ENCODE peak calls at places on chromosomes 11 and 22, in seven cellular contexts. Y, P, H, J, D, S and W are unnamed samples. For H3K27me3, the result is how much of the 10 kb centered on the place peaks cover.

GRCh38 chr22:27300661-27301285 is 500.8 kb downstream of the MN1 start:
- DNase-seq in Y (no peak), P (no peak), H (no peak), J (no peak), D (no peak), S (no peak), W (no peak)

GRCh38 chr22:49359061-49359460 is 468.6 kb downstream of the BRD1 start:
- DNase-seq in Y (no peak), P (no peak), H (no peak), J (no peak), D (no peak), S (no peak), W (no peak)

GRCh38 chr22:45587638-45588481 is 83.8 kb upstream of the ATXN10 start:
- DNase-seq in Y (no peak), P (no peak), H (no peak), J (no peak), D (no peak), S (no peak), W (no peak)

GRCh38 chr22:27631641-27632040 is 169.9 kb downstream of the MN1 start:
- DNase-seq in Y (no peak), P (no peak), H (no peak), J (no peak), D (no peak), S (no peak), W (no peak)

GRCh38 chr11:37858398-37858797 is 1260.4 kb upstream of the RAG2 start:
- DNase-seq in Y (no peak), P (no peak), H (no peak), J (no peak), D (no peak), S (no peak), W (no peak)

GRCh38 chr11:61690706-61691377 is 10.7 kb downstream of the DAGLA start:
- DNase-seq in Y (no peak), P (no peak), H (no peak), J (no peak), D (no peak), S (no peak), W (no peak)

GRCh38 chr22:35419756-35420155 is 19.8 kb downstream of the MCM5 start:
- DNase-seq in Y (no peak), P (no peak), H (no peak), J (no peak), D (no peak), S (no peak), W (no peak)

GRCh38 chr11:8252388-8252787 is 11.3 kb downstream of the LMO1 start:
- DNase-seq in Y (no peak), P (no peak), H (peak), J (no peak), D (no peak), S (no peak), W (no peak)

GRCh38 chr22:29691636-29692326 is 28.0 kb upstream of the CABP7 start:
- DNase-seq in Y (no peak), P (no peak), H (no peak), J (no peak), D (no peak), S (no peak), W (no peak)

GRCh38 chr11:12222099-12222751 is 111.8 kb downstream of the MICAL2 start:
- DNase-seq in Y (no peak), P (no peak), H (peak), J (peak), D (no peak), S (no peak), W (no peak)

GRCh38 chr11:93775289-93775688 is 8.8 kb upstream of the MED17 start:
- DNase-seq in Y (no peak), P (no peak), H (no peak), J (peak), D (peak), S (no peak), W (no peak)

GRCh38 chr11:14273885-14274284 is 85.1 kb downstream of the RRAS2 start:
- DNase-seq in Y (no peak), P (no peak), H (no peak), J (no peak), D (no peak), S (no peak), W (no peak)

GRCh38 chr22:43126506-43127165 is 16.1 kb downstream of the BIK start:
- DNase-seq in Y (no peak), P (no peak), H (no peak), J (peak), D (peak), S (no peak), W (no peak)

GRCh38 chr11:73151371-73151870 is 9.3 kb upstream of the FCHSD2 start:
- DNase-seq in Y (no peak), P (no peak), H (peak), J (no peak), D (no peak), S (no peak), W (no peak)

GRCh38 chr22:31526275-31526674 is 29.9 kb downstream of the SFI1 start:
- DNase-seq in Y (no peak), P (no peak), H (no peak), J (no peak), D (no peak), S (no peak), W (no peak)

GRCh38 chr11:103609117-103610066 is 427.0 kb upstream of the DDI1 start:
- DNase-seq in Y (no peak), P (no peak), H (no peak), J (no peak), D (peak), S (no peak), W (no peak)

GRCh38 chr22:17919276-17920144 is 104.9 kb downstream of the MICAL3 start:
- DNase-seq in Y (peak), P (no peak), H (no peak), J (no peak), D (no peak), S (no peak), W (peak)

GRCh38 chr11:76630600-76630999 is 39.9 kb downstream of the LRRC32 start:
- DNase-seq in Y (no peak), P (no peak), H (no peak), J (no peak), D (no peak), S (no peak), W (no peak)

GRCh38 chr11:3165152-3165705 is at the start of gene OSBPL5:
- DNase-seq in Y (peak), P (peak), H (no peak), J (no peak), D (no peak), S (no peak), W (peak)

GRCh38 chr11:66718320-66718971 is 10.6 kb downstream of the SPTBN2 start:
- DNase-seq in Y (no peak), P (no peak), H (peak), J (peak), D (no peak), S (no peak), W (no peak)

GRCh38 chr22:49124588-49124987 is 703.1 kb downstream of the BRD1 start:
- DNase-seq in Y (no peak), P (no peak), H (no peak), J (peak), D (no peak), S (no peak), W (no peak)

GRCh38 chr11:63146586-63146985 is 2.6 kb upstream of the SLC22A24 start:
- DNase-seq in Y (no peak), P (no peak), H (no peak), J (no peak), D (no peak), S (no peak), W (no peak)

GRCh38 chr11:14366936-14367335 is 8.0 kb upstream of the RRAS2 start:
- DNase-seq in Y (no peak), P (no peak), H (no peak), J (no peak), D (no peak), S (no peak), W (no peak)

GRCh38 chr11:68260484-68260883 is 11.3 kb downstream of the C11orf24 start:
- DNase-seq in Y (no peak), P (no peak), H (no peak), J (no peak), D (no peak), S (no peak), W (no peak)

DNA sequence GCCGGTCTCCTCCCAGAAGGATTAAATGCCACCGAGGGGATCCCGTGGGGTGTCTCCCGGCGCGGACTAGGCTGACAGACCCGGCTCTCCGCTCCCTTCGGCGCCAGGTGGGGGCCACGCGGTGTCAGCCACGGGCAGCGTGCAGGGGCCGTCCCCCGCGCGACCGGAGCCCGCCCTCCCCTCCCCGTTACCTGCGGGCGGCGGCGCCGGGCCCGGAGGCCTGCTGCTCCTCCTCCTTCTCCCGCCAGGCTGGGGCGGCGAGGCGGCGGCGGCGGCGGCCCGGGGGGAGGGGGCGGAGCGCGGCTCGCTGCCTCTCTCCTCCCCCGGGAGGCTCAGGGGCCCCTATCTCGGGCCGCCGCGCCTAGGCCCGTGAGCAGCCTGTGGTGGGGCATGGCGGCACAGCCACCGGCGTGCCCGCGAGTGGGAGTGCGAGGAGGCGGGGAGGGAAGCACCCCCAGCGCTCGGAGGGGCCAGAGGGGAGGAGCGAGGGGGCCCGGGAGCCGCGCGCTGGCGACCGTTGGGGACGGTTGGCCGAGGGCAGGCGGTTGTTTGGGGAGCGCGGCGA is 451 bp downstream of the ZBTB44 start:
- DNase-seq in Y (peak), P (no peak), H (peak), J (peak), D (peak), S (no peak), W (peak)
- TF ChIP-seq POLR2A in Y (no peak), P (no peak), H (peak), J (no peak), D (no peak), S (no peak), W (no peak)

GRCh38 chr22:22410677-22411076 is 97.9 kb downstream of the ZNF280B start:
- DNase-seq in Y (no peak), P (no peak), H (no peak), J (no peak), D (no peak), S (no peak), W (no peak)
- H3K27me3 ChIP-seq in Y (under half), P (under half), H (under half), J (under half), D (half or more), S (under half), W (under half)

GRCh38 chr11:115083129-115083823 is 404.9 kb downstream of the NXPE2 start:
- DNase-seq in Y (no peak), P (no peak), H (no peak), J (no peak), D (no peak), S (no peak), W (no peak)
- H3K4me3 ChIP-seq in Y (no peak), P (no peak), H (no peak), J (no peak), D (no peak), S (no peak), W (no peak)

DNA sequence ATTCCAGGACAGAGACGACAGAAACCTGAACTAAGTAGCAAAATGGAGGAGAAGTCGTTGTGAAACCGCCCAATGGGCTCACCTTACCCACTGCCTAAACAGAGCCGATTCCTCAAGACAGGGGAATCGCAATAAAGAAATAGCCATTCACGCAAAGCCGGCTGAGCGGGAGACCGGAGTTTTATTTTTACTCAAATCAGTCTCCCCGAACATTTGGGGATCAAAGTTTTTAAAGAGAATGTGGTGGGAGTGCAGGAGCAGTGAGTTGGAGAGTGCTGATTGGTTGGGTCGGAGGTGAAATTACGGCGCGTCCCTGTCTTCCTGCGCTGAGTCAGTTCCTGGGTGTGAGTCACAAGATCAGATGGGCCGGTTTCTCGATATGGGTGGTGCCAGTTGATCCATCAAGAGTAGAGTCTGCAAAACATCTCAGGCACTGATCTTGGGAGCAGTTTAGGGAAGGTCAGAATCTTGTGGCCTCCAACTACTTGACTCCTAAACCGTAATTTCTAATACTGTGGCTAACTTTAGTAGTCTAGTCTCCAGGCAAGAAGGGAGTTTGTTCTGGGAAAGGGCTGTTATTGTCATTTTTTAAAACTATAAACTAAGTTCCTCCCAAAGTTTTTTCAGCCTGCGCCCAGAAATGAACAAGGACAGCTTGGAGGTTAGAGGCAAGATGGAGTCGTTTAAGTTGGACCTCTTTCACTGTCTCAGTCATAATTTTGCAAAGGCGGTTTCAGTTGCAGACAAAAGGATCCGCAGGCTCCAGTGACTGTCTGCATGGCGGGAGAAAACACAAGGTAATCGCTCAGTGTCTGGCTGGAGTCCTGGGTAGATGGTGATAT is 34.1 kb downstream of the OR4D9 start:
- DNase-seq in Y (no peak), P (no peak), H (no peak), J (no peak), D (peak), S (no peak), W (peak)
- TF ChIP-seq POLR2A in Y (no peak), P (no peak), H (no peak), J (no peak), D (peak), S (no peak), W (no peak)

DNA sequence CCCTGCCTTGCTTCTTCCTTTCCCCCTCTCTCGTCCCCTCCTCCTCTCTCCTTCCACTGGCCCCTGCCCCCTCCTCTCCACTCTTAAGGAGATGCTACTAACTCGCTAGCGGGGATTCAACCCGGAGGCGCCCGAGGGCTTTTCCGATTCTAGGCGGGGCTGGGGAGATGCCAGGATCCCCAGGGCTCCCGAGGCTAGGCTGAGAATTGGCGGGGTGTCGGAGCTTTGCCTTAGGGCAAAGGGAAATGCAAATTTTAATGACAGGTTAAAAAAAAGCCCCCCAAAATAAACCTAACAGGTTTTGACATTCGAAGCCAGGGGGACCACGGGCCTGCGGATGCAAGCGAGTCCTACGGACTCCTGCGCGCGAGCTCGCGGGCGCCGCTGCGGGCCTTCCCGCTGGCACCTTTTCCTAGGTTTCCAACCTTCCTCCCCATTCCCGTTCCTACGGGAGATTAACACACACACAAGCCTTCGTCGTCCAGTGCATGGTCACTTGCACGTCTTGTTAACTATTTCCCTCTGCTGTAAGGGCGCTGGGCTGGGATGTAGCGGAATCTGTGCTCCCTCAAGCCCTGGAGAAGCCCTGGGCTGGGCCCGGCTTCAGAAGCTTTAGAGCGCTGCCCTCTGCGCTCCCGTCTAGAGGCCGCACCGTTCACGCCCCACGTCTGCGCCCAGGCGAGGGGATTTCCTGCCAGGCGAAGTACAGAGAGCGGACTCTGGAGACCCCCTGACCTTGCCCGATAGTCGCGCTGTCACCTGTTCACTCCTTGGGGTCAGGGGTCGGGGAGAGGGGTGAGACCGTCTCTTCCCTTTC is 725 bp upstream of the ALX4 start:
- DNase-seq in Y (no peak), P (no peak), H (no peak), J (no peak), D (no peak), S (no peak), W (no peak)
- H3K27me3 ChIP-seq in Y (under half), P (under half), H (under half), J (half or more), D (under half), S (under half), W (half or more)

DNA sequence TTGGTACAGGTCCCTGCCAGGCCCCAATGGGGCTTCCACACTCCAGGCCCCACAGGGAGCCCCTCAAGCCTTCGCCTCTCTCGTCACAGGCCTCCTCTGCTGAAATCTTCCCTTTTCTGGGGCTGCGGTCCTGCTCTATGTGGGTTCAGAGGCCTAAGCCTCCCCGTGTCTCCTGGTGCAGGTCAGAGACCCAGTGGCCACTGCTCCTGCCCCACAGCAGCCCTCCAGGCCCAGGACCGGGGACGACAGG is 5.9 kb upstream of the IFITM3 start:
- DNase-seq in Y (no peak), P (no peak), H (no peak), J (no peak), D (no peak), S (no peak), W (no peak)
- H3K4me3 ChIP-seq in Y (no peak), P (no peak), H (no peak), J (no peak), D (no peak), S (no peak), W (no peak)

DNA sequence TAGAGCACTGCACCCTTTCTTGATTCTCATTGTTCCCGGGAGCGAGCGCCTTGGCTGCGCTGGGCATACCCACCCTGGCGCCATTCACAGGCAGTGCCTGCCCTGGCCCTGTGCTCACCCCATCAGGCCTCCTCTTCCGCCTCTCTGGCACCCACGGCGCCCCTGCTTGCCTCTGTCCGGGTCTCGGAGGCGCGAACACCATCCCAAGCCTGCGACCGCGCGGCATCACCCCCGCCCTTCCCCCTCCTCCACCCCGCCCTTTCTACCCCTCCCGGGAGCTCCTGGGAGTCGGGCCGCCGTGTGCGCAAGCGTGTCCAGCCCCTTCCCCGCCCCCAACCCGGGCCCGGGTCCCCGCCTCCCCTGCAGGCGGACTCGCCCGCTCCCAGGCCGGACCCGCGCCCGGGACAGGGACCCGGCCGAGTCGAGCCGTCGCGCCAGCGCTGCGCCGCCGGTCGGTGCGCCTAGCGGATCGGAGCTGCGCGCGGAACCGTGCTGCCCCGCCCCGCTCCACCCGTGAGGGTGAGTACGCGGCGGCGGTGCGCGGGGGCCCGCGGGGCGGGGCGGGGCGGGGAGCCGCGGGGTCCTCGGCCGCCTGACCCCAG is at the start of gene ST3GAL4:
- DNase-seq in Y (peak), P (peak), H (peak), J (peak), D (no peak), S (no peak), W (peak)
- TF ChIP-seq POLR2A in Y (no peak), P (no peak), H (peak), J (peak), D (peak), S (no peak), W (no peak)

DNA sequence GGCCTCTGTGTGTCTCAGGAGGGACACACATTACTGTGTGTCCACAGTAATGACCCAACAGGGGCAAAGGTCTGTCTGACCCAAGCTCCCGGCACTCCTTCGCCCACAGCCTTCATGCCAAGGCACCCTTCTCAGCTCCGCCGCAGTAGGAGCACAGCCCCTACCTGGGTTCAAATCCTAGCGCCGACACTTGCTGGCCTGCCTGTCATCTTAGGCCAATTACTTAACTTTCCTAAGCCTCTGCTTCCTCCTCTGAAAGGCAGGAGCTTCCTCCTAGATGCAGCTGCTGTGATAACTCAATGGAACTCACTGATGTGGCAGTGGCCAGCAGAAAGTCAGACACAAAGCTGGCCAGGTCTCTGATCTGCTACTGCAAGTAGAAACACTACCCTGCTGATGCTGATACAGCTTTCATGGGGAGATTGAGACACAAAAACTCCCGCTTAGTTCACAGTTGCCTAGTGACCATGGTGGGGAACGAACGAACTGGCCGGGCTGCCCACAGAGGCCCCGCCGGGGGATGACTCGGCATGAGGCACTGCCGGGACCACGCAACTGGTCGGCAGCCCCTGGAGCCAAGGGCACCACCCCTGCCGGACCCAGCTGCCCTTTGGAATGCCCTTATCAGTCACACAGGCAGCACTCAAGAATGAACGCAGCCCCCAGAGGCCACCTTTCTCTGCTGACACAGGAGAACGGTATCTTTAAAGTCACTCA is 8.1 kb downstream of the EHD1 start:
- DNase-seq in Y (no peak), P (no peak), H (no peak), J (peak), D (no peak), S (no peak), W (no peak)
- H3K27me3 ChIP-seq in Y (under half), P (under half), H (under half), J (under half), D (under half), S (under half), W (under half)